ENCODE peak calls at places on chromosomes 1 and 21, in four cellular contexts. Y, K, Z and F are unnamed samples.

GRCh38 chr1:26083246-26083645 is 15.8 kb upstream of the TRIM63 start:
- DNase-seq in Y (peak; percentile 80), K (peak; percentile 56), Z (no peak), F (peak; percentile 4)

GRCh38 chr1:201022178-201022823 is 1.2 kb downstream of the KIF21B start:
- DNase-seq in Y (no peak), K (no peak), Z (no peak), F (no peak)

GRCh38 chr1:118900643-118901440 is 87.3 kb downstream of the TBX15 start:
- DNase-seq in Y (no peak), K (no peak), Z (no peak), F (no peak)

GRCh38 chr1:65717815-65718454 is 74.8 kb upstream of the PDE4B start:
- DNase-seq in Y (no peak), K (peak; percentile 39), Z (no peak), F (peak; percentile 21)

GRCh38 chr1:14300991-14301703 is 297.3 kb upstream of the KAZN start:
- DNase-seq in Y (peak; percentile 60), K (no peak), Z (no peak), F (no peak)

GRCh38 chr1:183234660-183235476 is 48.8 kb downstream of the LAMC2 start:
- DNase-seq in Y (peak; percentile 80), K (peak; percentile 97), Z (no peak), F (peak; percentile 53)

GRCh38 chr1:89356658-89357400 is 7.0 kb upstream of the GBP6 start:
- DNase-seq in Y (peak; percentile 31), K (no peak), Z (no peak), F (no peak)

GRCh38 chr21:17466166-17466565 is 46.7 kb upstream of the CXADR start:
- DNase-seq in Y (peak; percentile 64), K (peak; percentile 79), Z (no peak), F (peak; percentile 40)

GRCh38 chr1:22861764-22862440 is 110.8 kb downstream of the LACTBL1 start:
- DNase-seq in Y (peak; percentile 67), K (peak; percentile 79), Z (no peak), F (peak; percentile 66)

GRCh38 chr1:6753320-6754140 is 31.7 kb upstream of the CAMTA1 start:
- DNase-seq in Y (no peak), K (no peak), Z (no peak), F (no peak)

GRCh38 chr1:19087737-19088594 is 122.1 kb downstream of the UBR4 start:
- DNase-seq in Y (no peak), K (no peak), Z (peak; percentile 49), F (no peak)

GRCh38 chr1:200029624-200030074 is 2.1 kb downstream of the NR5A2 start:
- DNase-seq in Y (peak; percentile 31), K (no peak), Z (no peak), F (no peak)

GRCh38 chr1:242011879-242012674 is 13.2 kb upstream of the MAP1LC3C start:
- DNase-seq in Y (no peak), K (no peak), Z (no peak), F (no peak)

GRCh38 chr1:227994632-227995300 is 12.0 kb upstream of the WNT3A start:
- DNase-seq in Y (peak; percentile 2), K (no peak), Z (no peak), F (no peak)

GRCh38 chr1:10599194-10599861 is 124.6 kb downstream of the PEX14 start:
- DNase-seq in Y (peak; percentile 71), K (peak; percentile 66), Z (no peak), F (peak; percentile 28)

GRCh38 chr1:89808429-89809117 is 12.3 kb upstream of the LRRC8D start:
- DNase-seq in Y (peak; percentile 13), K (no peak), Z (no peak), F (peak; percentile 17)

GRCh38 chr1:27872802-27873665 is 690 bp downstream of the THEMIS2 start:
- DNase-seq in Y (no peak), K (no peak), Z (peak; percentile 68), F (peak; percentile 4)

GRCh38 chr1:10693497-10694273 is 102.8 kb downstream of the CASZ1 start:
- DNase-seq in Y (peak; percentile 70), K (no peak), Z (peak; percentile 60), F (peak; percentile 18)

GRCh38 chr1:175182347-175182746 is 10.2 kb downstream of the KIAA0040 start:
- DNase-seq in Y (no peak), K (no peak), Z (no peak), F (no peak)

GRCh38 chr1:246689409-246689997 is 34.7 kb upstream of the SCCPDH start:
- DNase-seq in Y (peak; percentile 89), K (peak; percentile 64), Z (peak; percentile 59), F (peak; percentile 69)

GRCh38 chr1:37954316-37954971 is 7.6 kb upstream of the INPP5B start:
- DNase-seq in Y (no peak), K (no peak), Z (no peak), F (no peak)

GRCh38 chr1:16009030-16009460 is 5.0 kb downstream of the SRARP start:
- DNase-seq in Y (peak; percentile 91), K (peak; percentile 57), Z (no peak), F (peak; percentile 79)

GRCh38 chr21:36727886-36728285 is 29.0 kb downstream of the SIM2 start:
- DNase-seq in Y (no peak), K (no peak), Z (no peak), F (no peak)
- TF ChIP-seq CTCF in Y (no peak), K (peak; percentile 9), Z (no peak), F (no peak)

DNA sequence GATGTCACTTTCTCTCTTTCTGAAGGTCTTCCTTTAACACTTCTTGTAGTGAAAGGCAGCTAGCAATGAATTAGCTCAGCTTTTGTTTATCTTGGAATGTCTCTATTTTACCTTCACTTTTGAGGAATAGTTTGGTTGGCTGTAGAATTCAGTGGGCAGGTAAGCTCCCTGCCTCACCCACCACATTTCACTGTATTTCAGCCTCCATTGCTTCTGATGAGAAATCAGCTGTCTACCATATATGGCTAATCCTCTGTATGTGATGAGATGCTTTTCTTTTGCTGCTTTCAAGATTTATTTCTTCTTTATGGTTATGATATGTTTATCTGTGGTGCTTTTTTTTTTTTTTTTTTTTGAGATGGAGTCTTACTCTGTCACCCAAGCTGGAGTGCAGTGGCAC is 70.1 kb downstream of the MRPL39 start:
- DNase-seq in Y (no peak), K (no peak), Z (no peak), F (no peak)
- TF ChIP-seq CTCF in Y (no peak), K (no peak), Z (no peak), F (no peak)

GRCh38 chr1:153727463-153728304 is at the start of gene INTS3:
- DNase-seq in Y (peak; percentile 99), K (peak; percentile 100), Z (peak; percentile 99), F (peak; percentile 99)
- TF ChIP-seq CTCF in Y (no peak), K (peak; percentile 16), Z (no peak), F (no peak)

DNA sequence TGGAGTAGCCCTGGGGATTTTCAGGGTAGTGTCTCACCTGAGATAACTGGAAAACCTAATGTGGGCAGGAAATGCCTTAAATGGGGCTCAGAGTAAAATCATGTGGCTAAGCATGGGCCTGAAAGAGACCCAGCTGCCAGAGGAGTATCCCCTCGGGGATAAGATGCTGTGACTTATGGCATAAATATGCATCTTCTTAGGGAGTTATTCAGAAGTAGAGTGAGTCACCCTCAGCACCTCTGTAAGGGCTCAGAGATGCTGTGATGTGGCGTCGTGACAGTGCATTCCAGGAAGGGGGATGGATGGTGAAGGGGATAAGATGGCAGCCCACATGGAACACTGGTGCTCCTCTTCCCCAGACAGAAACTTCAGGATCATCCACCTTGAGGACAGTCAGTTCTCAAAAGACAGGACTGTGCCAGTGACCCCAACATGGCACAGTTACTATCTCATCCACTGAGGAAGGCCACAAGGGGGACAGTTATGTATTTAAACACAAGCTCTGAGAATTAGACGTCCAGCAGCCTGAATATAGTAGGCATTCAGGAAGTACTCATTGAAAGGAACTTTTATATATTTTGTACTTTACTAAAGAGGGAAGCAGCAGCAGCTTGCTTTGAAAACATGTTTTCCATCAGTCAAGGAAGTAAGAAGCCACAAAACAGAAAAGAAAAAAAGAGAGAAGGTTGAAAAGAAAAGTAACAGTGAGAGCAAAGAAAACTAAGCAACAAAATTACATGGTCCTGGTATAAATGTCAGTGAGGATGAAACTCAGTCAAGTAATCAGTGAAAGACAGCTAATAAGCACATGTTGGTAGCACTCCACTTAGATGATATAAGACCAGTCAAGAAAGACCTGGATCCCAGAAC is 8.3 kb downstream of the IL24 start:
- DNase-seq in Y (no peak), K (peak; percentile 88), Z (no peak), F (no peak)
- TF ChIP-seq CTCF in Y (no peak), K (peak; percentile 17), Z (no peak), F (no peak)

DNA sequence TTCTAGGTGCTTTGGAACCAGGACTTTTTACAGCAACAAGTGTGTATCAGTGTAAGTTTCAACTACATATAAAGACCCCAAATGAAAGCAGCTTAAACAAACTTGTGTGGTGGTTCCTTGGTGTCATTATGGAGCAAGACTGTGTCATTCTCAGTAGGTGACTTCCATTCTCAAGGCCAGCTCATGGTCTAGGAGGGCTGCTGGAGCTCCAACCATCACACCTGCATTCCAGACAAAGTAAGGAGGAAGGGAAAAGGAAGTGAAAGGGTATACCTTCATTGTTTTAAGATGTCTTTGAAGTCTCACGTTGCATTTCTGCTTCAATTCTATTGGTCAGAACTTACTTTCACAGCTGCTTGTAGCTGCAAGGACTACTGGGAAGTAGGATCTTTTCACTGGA is 188.6 kb downstream of the C1orf94 start:
- DNase-seq in Y (no peak), K (no peak), Z (no peak), F (no peak)
- TF ChIP-seq CTCF in Y (no peak), K (no peak), Z (no peak), F (no peak)

DNA sequence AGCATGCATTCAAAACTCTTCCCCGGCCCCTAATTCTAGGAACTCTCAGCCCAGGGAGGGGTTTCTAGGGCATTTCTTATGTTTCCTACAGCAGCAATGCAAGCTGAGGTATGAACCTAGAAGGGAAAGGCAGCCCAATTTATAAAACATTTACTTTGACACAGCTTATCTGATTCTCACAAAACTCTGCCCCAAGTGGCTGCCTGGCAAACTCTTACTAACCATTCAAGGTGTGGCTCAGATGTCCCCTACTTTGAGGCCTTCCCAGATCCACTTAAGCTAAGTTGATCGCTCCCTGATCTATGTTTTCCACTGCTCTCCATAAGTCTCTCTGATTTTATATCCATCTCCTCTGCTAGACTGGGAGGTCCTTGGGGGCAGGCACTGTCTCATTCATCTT is 35.4 kb downstream of the AK2 start:
- DNase-seq in Y (no peak), K (no peak), Z (no peak), F (no peak)
- TF ChIP-seq CTCF in Y (peak; percentile 25), K (peak; percentile 58), Z (peak; percentile 20), F (no peak)